ENCODE peak calls at places on chromosome 5, in five cellular contexts. T is tibial artery, E is mammary epithelial cell, B is brain microvascular endothelial cell, O is kidney epithelial cell. N is an unnamed sample. For H3K36me3, the result is how much of the 10 kb centered on the place peaks cover.

GRCh38 chr5:80754900-80755299 is 100.1 kb upstream of the DHFR start:
- DNase-seq in O (no peak), E (no peak), T (no peak), B (peak), N (no peak)

GRCh38 chr5:175329976-175330375 is 114.0 kb downstream of the DRD1 start:
- DNase-seq in O (no peak), E (no peak), T (no peak), B (no peak), N (no peak)

GRCh38 chr5:149731332-149731616 is 1.2 kb downstream of the PPARGC1B start:
- DNase-seq in E (no peak), B (no peak), O (no peak), T (no peak), N (no peak)

GRCh38 chr5:170571331-170571731 is 67.5 kb downstream of the KCNIP1 start:
- DNase-seq in E (no peak), T (no peak), O (peak), B (peak), N (peak)

GRCh38 chr5:74938250-74938649 is 72.1 kb upstream of the FAM169A start:
- DNase-seq in E (peak), T (no peak), B (no peak), O (no peak), N (no peak)

GRCh38 chr5:130526708-130527107 is 622.4 kb downstream of the CHSY3 start:
- DNase-seq in T (no peak), O (no peak), B (peak), E (no peak), N (no peak)

GRCh38 chr5:39167973-39168345 is 51.4 kb downstream of the FYB1 start:
- DNase-seq in O (no peak), T (no peak), E (no peak), B (no peak), N (no peak)

GRCh38 chr5:174311531-174312269 is 266.2 kb downstream of the NSG2 start:
- DNase-seq in O (no peak), E (peak), B (peak), T (peak), N (peak)

GRCh38 chr5:131974622-131974955 is 29.1 kb upstream of the MEIKIN start:
- DNase-seq in T (no peak), B (no peak), E (no peak), O (no peak), N (no peak)

GRCh38 chr5:138661991-138662434 is 86.8 kb upstream of the HSPA9 start:
- DNase-seq in B (no peak), O (no peak), T (peak), E (no peak), N (peak)

GRCh38 chr5:88665750-88666215 is 217.2 kb downstream of the MEF2C start:
- DNase-seq in T (no peak), O (no peak), E (no peak), B (no peak), N (peak)

GRCh38 chr5:177133845-177134652 is 476 bp downstream of the NSD1 start:
- DNase-seq in T (peak), O (no peak), B (no peak), E (peak), N (peak)

GRCh38 chr5:144328505-144328904 is 157.8 kb downstream of the KCTD16 start:
- DNase-seq in B (no peak), O (no peak), E (no peak), T (no peak), N (no peak)

GRCh38 chr5:177531209-177531940 is 14.6 kb upstream of the DDX41 start:
- DNase-seq in T (no peak), E (no peak), O (no peak), B (no peak), N (no peak)

GRCh38 chr5:124343451-124343867 is 403.0 kb downstream of the ZNF608 start:
- DNase-seq in T (no peak), O (peak), E (peak), B (peak), N (peak)

GRCh38 chr5:11809407-11809806 is 94.8 kb downstream of the CTNND2 start:
- DNase-seq in B (no peak), O (no peak), E (no peak), T (no peak), N (no peak)

GRCh38 chr5:176180339-176180738 is 57.9 kb upstream of the SIMC1 start:
- DNase-seq in E (peak), B (no peak), T (no peak), O (no peak), N (no peak)

GRCh38 chr5:141521244-141521781 is 32.4 kb downstream of the PCDHGC5 start:
- DNase-seq in B (peak), O (peak), E (peak), T (peak), N (peak)

GRCh38 chr5:146047396-146047795 is 58.0 kb downstream of the PLAC8L1 start:
- DNase-seq in B (no peak), O (peak), T (no peak), E (peak), N (no peak)

GRCh38 chr5:84384604-84385575 is at the start of gene EDIL3:
- DNase-seq in B (peak), T (peak), O (no peak), E (peak), N (peak)

GRCh38 chr5:84383296-84383815 is 1.3 kb downstream of the EDIL3 start:
- DNase-seq in O (no peak), T (no peak), B (no peak), E (no peak), N (no peak)

GRCh38 chr5:84383816-84384603 is 670 bp downstream of the EDIL3 start:
- DNase-seq in B (peak), T (peak), O (no peak), E (peak), N (peak)

GRCh38 chr5:84382363-84383295 is 2.1 kb downstream of the EDIL3 start:
- DNase-seq in E (peak), B (peak), O (no peak), T (peak), N (peak)

DNA sequence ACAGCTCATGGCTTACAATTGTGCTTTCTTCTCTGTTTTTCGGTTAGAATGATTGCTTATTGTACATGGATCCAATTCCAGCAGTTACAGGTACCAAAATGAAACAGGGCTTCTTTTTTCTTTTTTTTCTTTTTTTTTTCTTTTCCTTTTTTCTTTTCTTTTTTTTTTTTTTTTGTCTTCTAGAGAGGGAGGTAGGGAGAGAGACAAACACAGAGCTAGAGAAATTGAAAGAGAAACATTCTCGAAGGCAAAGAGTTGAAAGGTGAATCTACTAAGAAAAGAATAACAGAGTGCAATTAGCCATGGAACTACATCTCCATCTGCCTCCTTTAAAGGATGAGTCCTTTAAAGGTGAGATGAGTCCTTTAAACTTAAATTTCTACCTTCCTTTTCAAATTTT is 1.0 kb upstream of the EDIL3 start:
- DNase-seq in E (no peak), T (no peak), O (no peak), B (no peak), N (no peak)
- H3K4me3 ChIP-seq in E (no peak), T (peak), O (peak), B (peak), N (no peak)

GRCh38 chr5:87260604-87261200 is 7.0 kb upstream of the RASA1 start:
- DNase-seq in T (no peak), O (no peak), B (no peak), E (no peak), N (no peak)
- H3K36me3 ChIP-seq in T (under half), O (under half), B (under half), E (under half), N (under half)

GRCh38 chr5:22900801-22901310 is 47.7 kb upstream of the CDH12 start:
- DNase-seq in O (no peak), E (no peak), T (no peak), B (no peak), N (no peak)
- H3K4me3 ChIP-seq in O (no peak), E (no peak), T (no peak), B (no peak), N (no peak)

GRCh38 chr5:134145779-134146581 is 30.8 kb downstream of the SKP1 start:
- DNase-seq in O (no peak), B (peak), T (peak), E (peak), N (peak)
- H3K36me3 ChIP-seq in O (under half), B (half or more), T (under half), E (under half), N (half or more)

GRCh38 chr5:24750356-24750755 is 105.6 kb upstream of the CDH10 start:
- DNase-seq in B (no peak), E (no peak), T (no peak), O (no peak), N (no peak)
- H3K4me3 ChIP-seq in B (no peak), E (no peak), T (no peak), O (no peak), N (no peak)

DNA sequence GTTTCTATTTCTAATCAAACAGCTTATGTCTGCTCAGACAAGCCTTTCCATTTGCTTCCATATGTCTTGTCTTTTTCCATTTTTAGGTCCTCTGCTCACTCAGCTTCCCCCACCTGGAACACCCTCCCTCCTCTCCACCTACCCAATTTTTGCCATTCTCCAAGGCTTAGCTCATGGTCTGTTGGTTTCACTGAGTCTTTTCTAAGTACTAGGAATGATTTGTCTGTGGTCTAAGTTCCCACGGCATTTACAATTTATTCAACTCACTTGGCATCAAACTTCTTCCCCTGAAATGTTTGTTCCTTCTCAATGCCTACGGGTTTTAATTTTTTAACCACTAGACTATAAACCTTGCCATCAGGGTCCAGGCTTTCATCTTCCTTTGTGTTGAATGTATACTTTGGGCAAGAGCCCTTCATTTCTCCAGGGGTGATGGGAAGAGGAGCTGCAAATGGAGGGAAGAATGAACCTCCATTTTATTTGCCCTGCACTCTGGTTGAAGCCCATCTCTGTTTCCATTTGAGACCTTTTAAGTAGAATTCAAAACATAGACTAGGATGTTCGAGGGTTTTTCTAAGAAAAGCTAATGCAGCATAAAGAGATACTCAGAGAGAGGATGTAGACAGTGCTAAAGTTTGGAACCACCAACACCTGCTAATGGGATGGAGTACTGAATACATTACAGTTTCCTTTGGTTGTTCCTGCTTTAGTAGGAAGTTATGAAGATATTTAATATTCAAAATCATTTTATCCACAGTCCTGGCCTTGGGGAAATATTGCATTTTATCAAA is 104.0 kb downstream of the PTTG1 start:
- DNase-seq in T (no peak), E (peak), B (no peak), O (no peak), N (no peak)
- H3K36me3 ChIP-seq in T (under half), E (under half), B (under half), O (under half), N (under half)

DNA sequence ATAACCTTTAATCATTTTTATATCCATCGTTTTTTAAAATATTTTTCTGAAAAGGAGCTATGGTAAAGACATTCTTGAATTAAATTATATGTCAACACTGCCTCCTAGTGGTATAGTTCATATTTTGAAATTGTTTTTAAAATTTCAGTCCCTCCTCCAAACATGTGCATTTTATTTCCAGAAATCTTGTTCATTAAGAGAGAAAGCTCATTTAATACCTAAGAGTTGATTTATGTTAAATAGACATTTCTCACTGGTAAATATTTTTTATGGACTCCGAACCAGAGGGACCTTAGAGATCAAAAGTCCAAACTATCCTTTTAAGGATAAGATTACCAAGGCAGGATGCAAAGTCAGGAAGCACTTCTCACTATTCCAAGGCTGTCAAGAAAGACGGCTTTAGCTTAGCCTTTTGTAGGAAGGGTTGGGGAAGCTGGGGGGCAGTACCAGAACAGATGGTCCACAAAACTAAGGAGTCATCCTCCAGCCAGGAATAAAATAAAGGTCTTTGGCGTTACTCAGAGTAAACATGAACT is 21.6 kb downstream of the BHMT start:
- DNase-seq in B (no peak), E (peak), O (peak), T (no peak), N (no peak)
- H3K4me3 ChIP-seq in B (peak), E (peak), O (peak), T (peak), N (peak)

DNA sequence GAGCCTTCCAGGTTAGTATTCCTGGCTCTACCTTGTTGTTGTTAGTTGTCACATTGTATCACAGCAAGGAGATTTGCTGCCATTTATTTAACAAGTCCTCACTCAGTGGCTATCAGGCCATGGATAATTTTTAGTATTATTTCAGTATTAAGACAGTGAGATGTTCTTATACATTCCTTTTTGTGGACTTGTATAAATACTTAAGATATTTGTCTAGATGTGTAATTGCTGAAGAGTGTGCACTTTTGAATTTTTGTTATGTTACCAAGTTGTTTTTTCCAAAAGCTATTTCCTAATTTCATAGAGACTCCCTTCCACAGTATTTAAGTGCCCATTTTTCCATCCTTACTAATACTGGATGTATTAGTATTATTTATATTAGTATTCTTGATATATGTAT is 22.0 kb downstream of the SLC36A1 start:
- DNase-seq in E (no peak), T (no peak), O (no peak), B (no peak), N (no peak)
- H3K36me3 ChIP-seq in E (under half), T (under half), O (under half), B (under half), N (under half)

N was measured in MG63.